ENCODE peak calls at places on chromosomes 16 and 17, in seven cellular contexts. Z is A673, Q is cardiac muscle cell, G is IMR-90, V is left ventricle myocardium inferior, U is prostate gland, N is K562. S is an unnamed sample. For H3K4me1, the result is how much of the 10 kb centered on the place peaks cover.

GRCh38 chr17:2029911-2030778 is at the start of gene DPH1:
- DNase-seq in G (peak), Z (peak), V (peak), U (peak), N (peak), Q (peak), S (peak)

GRCh38 chr16:15899538-15900100 is 11.2 kb upstream of the CEP20 start:
- DNase-seq in U (peak), G (peak), N (peak), V (no peak), Q (no peak), Z (no peak), S (no peak)

GRCh38 chr17:17836818-17837379 is at the start of gene SREBF1:
- DNase-seq in Q (no peak), N (peak), G (peak), V (peak), Z (peak), U (no peak), S (peak)

GRCh38 chr17:79648181-79648831 is 37.5 kb upstream of the RBFOX3 start:
- DNase-seq in Z (no peak), Q (no peak), N (no peak), V (no peak), G (no peak), U (peak), S (peak)

GRCh38 chr17:56597495-56597990 is 4.0 kb downstream of the NOG start:
- DNase-seq in V (no peak), Q (peak), N (no peak), Z (no peak), U (no peak), G (peak), S (no peak)

GRCh38 chr16:52591441-52592215 is 44.7 kb upstream of the TOX3 start:
- DNase-seq in Z (peak), Q (no peak), G (no peak), N (no peak), V (no peak), U (no peak), S (no peak)

GRCh38 chr17:67639555-67639954 is 78.2 kb upstream of the NOL11 start:
- DNase-seq in V (no peak), Z (no peak), U (peak), N (no peak), Q (no peak), G (no peak), S (no peak)

GRCh38 chr17:40355804-40356758 is 8.5 kb downstream of the GJD3 start:
- DNase-seq in U (no peak), Z (no peak), G (no peak), V (peak), N (no peak), Q (no peak), S (peak)

GRCh38 chr16:10093564-10093963 is 88.7 kb downstream of the GRIN2A start:
- DNase-seq in N (no peak), Q (no peak), Z (no peak), U (no peak), G (no peak), V (no peak), S (no peak)

GRCh38 chr16:27181020-27181419 is 22.3 kb upstream of the KDM8 start:
- DNase-seq in N (no peak), Q (no peak), Z (no peak), U (no peak), V (no peak), G (no peak), S (no peak)
- TF ChIP-seq CTCF in N (peak), Q (no peak), Z (no peak), U (no peak), V (no peak), G (no peak), S (no peak)

DNA sequence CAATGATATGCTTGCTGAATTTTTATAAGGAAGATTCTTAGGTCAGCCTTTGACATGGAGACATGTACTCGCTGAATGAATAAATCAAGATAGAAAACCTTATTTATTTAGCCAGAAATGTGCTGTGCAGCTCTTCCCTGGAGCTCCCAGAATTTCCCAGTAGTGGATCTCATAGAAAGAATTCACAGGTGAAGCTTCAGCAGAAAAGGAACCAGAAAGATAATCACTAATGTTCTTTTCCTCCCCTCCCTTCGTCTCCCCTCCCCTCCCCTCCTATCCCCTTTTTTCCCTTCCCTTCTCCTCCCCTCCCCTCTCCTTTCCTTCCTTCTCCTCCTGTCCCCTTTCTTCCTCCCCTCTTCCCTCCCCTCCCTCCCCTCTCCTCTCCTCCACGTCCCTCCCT is 158.2 kb downstream of the MAP2K6 start:
- DNase-seq in G (no peak), U (no peak), V (no peak), Z (no peak), N (no peak), Q (no peak), S (no peak)
- H3K4me1 ChIP-seq in G (under half), U (under half), V (under half), Z (under half), N (under half), Q (under half), S (under half)

DNA sequence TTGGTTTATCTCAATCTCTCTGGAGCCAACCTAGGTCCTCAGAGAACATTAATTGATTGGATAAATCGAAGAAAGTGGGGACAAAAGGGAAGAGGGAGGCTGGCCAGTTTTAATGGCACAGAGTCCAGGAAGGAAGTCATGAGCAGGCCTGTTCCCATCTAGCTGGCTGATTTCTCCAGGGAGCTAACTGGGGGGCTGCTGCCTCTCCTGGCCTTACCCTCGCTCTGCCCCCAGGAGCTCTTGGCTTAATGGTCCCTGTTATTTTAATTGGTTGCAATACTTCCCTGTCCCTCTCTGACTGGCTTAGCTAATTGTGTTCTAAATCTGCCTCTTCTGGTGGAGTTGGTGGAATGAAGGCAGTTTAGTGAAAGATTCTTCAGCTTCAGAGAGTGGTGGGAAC is 61.4 kb downstream of the MGAT5B start:
- DNase-seq in Q (no peak), V (no peak), G (no peak), U (no peak), Z (no peak), N (no peak), S (no peak)
- TF ChIP-seq CTCF in Q (no peak), V (no peak), G (no peak), U (no peak), Z (no peak), N (no peak), S (no peak)

GRCh38 chr17:45288825-45289224 is 26.9 kb upstream of the SPATA32 start:
- DNase-seq in N (no peak), Z (no peak), Q (peak), V (peak), U (peak), G (no peak), S (no peak)

GRCh38 chr17:45287526-45288264 is 25.8 kb upstream of the SPATA32 start:
- DNase-seq in G (no peak), V (no peak), Q (no peak), Z (no peak), N (peak), U (no peak), S (no peak)

GRCh38 chr17:45290269-45290765 is 26.5 kb downstream of the MAP3K14 start:
- DNase-seq in V (no peak), N (no peak), Z (no peak), G (no peak), Q (no peak), U (no peak), S (peak)

GRCh38 chr17:45291170-45291805 is 25.5 kb downstream of the MAP3K14 start:
- DNase-seq in Z (no peak), V (peak), Q (no peak), G (no peak), U (no peak), N (no peak), S (no peak)

GRCh38 chr17:45289316-45290268 is 27.2 kb downstream of the MAP3K14 start:
- DNase-seq in U (no peak), Q (peak), Z (no peak), V (no peak), N (no peak), G (no peak), S (peak)
- H3K4me1 ChIP-seq in U (under half), Q (under half), Z (under half), V (half or more), N (under half), G (under half), S (half or more)

GRCh38 chr16:12405083-12405482 is 398.6 kb downstream of the CPPED1 start:
- DNase-seq in G (no peak), N (no peak), V (no peak), U (no peak), Q (no peak), Z (no peak), S (no peak)
- TF ChIP-seq CTCF in G (no peak), N (no peak), V (no peak), U (no peak), Q (no peak), Z (no peak), S (no peak)

GRCh38 chr17:8141741-8142140 is 10.5 kb downstream of the PER1 start:
- DNase-seq in V (no peak), G (no peak), N (no peak), Q (no peak), U (no peak), Z (no peak), S (peak)

GRCh38 chr17:8141046-8141445 is 11.2 kb downstream of the PER1 start:
- DNase-seq in Z (no peak), N (no peak), Q (no peak), G (no peak), V (no peak), U (no peak), S (peak)

GRCh38 chr17:8143581-8144400 is 8.4 kb downstream of the PER1 start:
- DNase-seq in N (no peak), V (no peak), Z (no peak), U (no peak), Q (no peak), G (no peak), S (peak)

GRCh38 chr17:8142887-8143580 is 9.2 kb downstream of the PER1 start:
- DNase-seq in N (no peak), V (no peak), Q (no peak), U (no peak), Z (no peak), G (no peak), S (peak)

GRCh38 chr17:8142158-8142886 is 9.9 kb downstream of the PER1 start:
- DNase-seq in Z (no peak), U (no peak), Q (no peak), V (no peak), G (no peak), N (no peak), S (no peak)
- H3K4me1 ChIP-seq in Z (under half), U (under half), Q (under half), V (half or more), G (under half), N (under half), S (under half)

DNA sequence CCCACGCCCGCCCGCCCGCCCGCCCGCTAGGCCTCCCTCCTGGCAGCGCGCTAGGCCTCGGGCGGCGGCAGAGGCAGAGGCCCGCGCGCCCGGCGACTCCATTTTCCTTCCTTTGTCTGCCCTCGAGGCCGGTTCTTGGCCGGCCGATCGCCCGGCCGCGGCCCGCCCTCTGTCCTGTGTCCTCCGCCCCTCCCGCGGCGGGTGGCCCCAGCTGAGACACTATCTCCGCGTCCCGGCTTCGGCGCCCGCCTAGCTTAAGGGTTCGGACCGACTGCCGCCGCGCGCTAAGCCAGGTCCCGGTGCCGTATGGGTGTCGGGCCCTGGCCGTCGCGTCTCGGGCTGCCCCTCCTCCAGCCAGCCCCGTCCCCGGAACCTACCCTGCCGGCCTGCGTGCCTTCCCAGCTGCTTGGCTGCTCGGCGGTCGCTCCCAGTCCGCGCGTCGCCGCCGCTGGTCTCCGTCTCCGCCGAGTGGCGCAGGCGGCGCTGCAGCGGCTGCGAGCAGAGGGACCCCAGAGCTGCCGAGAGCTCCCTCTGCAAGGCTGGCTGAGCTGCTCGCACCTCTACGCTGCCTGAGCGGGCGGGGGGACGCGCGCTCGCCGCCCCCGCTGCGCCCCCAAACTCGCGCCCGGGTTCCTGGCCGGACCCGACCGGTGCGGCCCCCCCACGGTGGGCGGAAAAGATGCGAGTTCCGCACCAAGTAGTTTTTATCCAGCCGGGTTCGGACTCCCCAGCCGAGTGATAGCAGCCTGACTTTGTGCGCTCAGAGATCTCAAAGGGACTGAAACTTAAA is 787 bp downstream of the CTCF start:
- DNase-seq in Z (peak), U (peak), N (peak), Q (peak), G (peak), V (peak), S (no peak)
- TF ChIP-seq CTCF in Z (peak), U (no peak), N (peak), Q (peak), G (peak), V (peak), S (no peak)

DNA sequence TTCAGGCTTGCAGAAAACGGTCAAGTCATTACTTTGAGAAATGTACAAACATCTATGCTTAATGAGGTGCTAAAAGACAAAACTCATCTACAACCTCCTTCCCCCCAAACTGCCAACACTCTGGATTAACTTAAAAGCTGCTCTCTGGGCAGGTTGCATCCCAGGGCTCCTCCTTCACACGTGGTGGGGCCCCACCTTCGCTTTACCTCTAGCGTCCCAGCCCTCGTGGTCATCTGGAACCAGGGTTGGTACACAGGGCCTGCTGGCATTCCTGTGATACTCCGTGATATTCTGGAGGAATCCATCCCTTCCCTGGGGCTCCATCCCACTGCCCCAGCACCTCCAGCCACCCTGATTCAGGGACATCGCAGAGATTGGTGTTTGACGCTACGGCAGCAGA is 4.8 kb downstream of the METRNL start:
- DNase-seq in N (no peak), U (no peak), Q (no peak), G (no peak), V (no peak), Z (no peak), S (no peak)
- H3K4me1 ChIP-seq in N (under half), U (under half), Q (under half), G (half or more), V (half or more), Z (under half), S (half or more)

GRCh38 chr16:82175627-82176026 is 5.6 kb upstream of the MPHOSPH6 start:
- DNase-seq in Z (no peak), U (no peak), N (no peak), G (no peak), V (no peak), Q (no peak), S (no peak)
- TF ChIP-seq CTCF in Z (no peak), U (no peak), N (no peak), G (no peak), V (no peak), Q (no peak), S (no peak)

S was measured in suprapubic skin.